ENCODE peak calls at places on chromosomes 2 and 18, in nine cellular contexts. One of them, this sample, is unnamed.

GRCh38 chr2:213129311-213129710 is 22.1 kb downstream of the IKZF2 start:
- DNase-seq in substantia nigra: no peak
- DNase-seq in NCI-H510A: no peak
- DNase-seq in GM10248: no peak
- DNase-seq in HT-29: no peak
- DNase-seq in hypothalamus: no peak
- DNase-seq in HuH-7.5: no peak
- DNase-seq in AG08395: no peak
- DNase-seq in COLO829: no peak
- DNase-seq in this sample: no peak

GRCh38 chr2:9422321-9423099 is 818 bp downstream of the ITGB1BP1 start:
- DNase-seq in hypothalamus: peak
- DNase-seq in HT-29: peak
- DNase-seq in COLO829: peak
- DNase-seq in AG08395: peak
- DNase-seq in substantia nigra: peak
- DNase-seq in NCI-H510A: peak
- DNase-seq in GM10248: peak
- DNase-seq in HuH-7.5: peak
- DNase-seq in this sample: no peak

GRCh38 chr2:240140920-240141319 is 462 bp upstream of the OTOS start:
- DNase-seq in HuH-7.5: no peak
- DNase-seq in hypothalamus: no peak
- DNase-seq in COLO829: no peak
- DNase-seq in substantia nigra: no peak
- DNase-seq in NCI-H510A: no peak
- DNase-seq in HT-29: no peak
- DNase-seq in GM10248: no peak
- DNase-seq in AG08395: no peak
- DNase-seq in this sample: no peak

GRCh38 chr2:113013336-113013661 is 8.0 kb downstream of the IL36A start:
- DNase-seq in HT-29: no peak
- DNase-seq in GM10248: no peak
- DNase-seq in HuH-7.5: no peak
- DNase-seq in NCI-H510A: no peak
- DNase-seq in COLO829: no peak
- DNase-seq in AG08395: no peak
- DNase-seq in hypothalamus: no peak
- DNase-seq in substantia nigra: no peak
- DNase-seq in this sample: no peak

GRCh38 chr18:69996951-69997798 is 49.5 kb upstream of the CD226 start:
- DNase-seq in HT-29: peak
- DNase-seq in AG08395: no peak
- DNase-seq in hypothalamus: no peak
- DNase-seq in COLO829: no peak
- DNase-seq in GM10248: no peak
- DNase-seq in HuH-7.5: no peak
- DNase-seq in NCI-H510A: no peak
- DNase-seq in substantia nigra: no peak
- DNase-seq in this sample: no peak

GRCh38 chr2:240480834-240481623 is 45.6 kb downstream of the GPC1 start:
- DNase-seq in HuH-7.5: no peak
- DNase-seq in HT-29: no peak
- DNase-seq in GM10248: no peak
- DNase-seq in NCI-H510A: no peak
- DNase-seq in hypothalamus: no peak
- DNase-seq in AG08395: no peak
- DNase-seq in substantia nigra: no peak
- DNase-seq in COLO829: no peak
- DNase-seq in this sample: no peak

GRCh38 chr18:55501594-55502345 is 86.2 kb downstream of the TCF4 start:
- DNase-seq in NCI-H510A: no peak
- DNase-seq in substantia nigra: no peak
- DNase-seq in AG08395: no peak
- DNase-seq in COLO829: no peak
- DNase-seq in HT-29: no peak
- DNase-seq in GM10248: no peak
- DNase-seq in hypothalamus: no peak
- DNase-seq in HuH-7.5: no peak
- DNase-seq in this sample: no peak

GRCh38 chr2:181318504-181319280 is 138.5 kb upstream of the ITGA4 start:
- DNase-seq in HuH-7.5: no peak
- DNase-seq in NCI-H510A: no peak
- DNase-seq in hypothalamus: no peak
- DNase-seq in COLO829: no peak
- DNase-seq in GM10248: no peak
- DNase-seq in substantia nigra: no peak
- DNase-seq in AG08395: no peak
- DNase-seq in HT-29: no peak
- DNase-seq in this sample: no peak

GRCh38 chr2:142601794-142602193 is 275.7 kb upstream of the KYNU start:
- DNase-seq in COLO829: no peak
- DNase-seq in HT-29: no peak
- DNase-seq in HuH-7.5: no peak
- DNase-seq in NCI-H510A: no peak
- DNase-seq in substantia nigra: no peak
- DNase-seq in hypothalamus: no peak
- DNase-seq in GM10248: no peak
- DNase-seq in AG08395: no peak
- DNase-seq in this sample: no peak

GRCh38 chr2:234961784-234962183 is 10.0 kb downstream of the SH3BP4 start:
- DNase-seq in substantia nigra: no peak
- DNase-seq in HT-29: no peak
- DNase-seq in NCI-H510A: no peak
- DNase-seq in GM10248: no peak
- DNase-seq in COLO829: no peak
- DNase-seq in HuH-7.5: no peak
- DNase-seq in AG08395: no peak
- DNase-seq in hypothalamus: no peak
- DNase-seq in this sample: no peak

GRCh38 chr2:5803547-5803946 is 111.4 kb downstream of the SOX11 start:
- DNase-seq in NCI-H510A: no peak
- DNase-seq in HuH-7.5: no peak
- DNase-seq in substantia nigra: no peak
- DNase-seq in HT-29: no peak
- DNase-seq in AG08395: no peak
- DNase-seq in hypothalamus: no peak
- DNase-seq in COLO829: no peak
- DNase-seq in GM10248: no peak
- DNase-seq in this sample: no peak

GRCh38 chr18:38534073-38534472 is 968.5 kb upstream of the CELF4 start:
- DNase-seq in HuH-7.5: no peak
- DNase-seq in GM10248: no peak
- DNase-seq in HT-29: no peak
- DNase-seq in NCI-H510A: no peak
- DNase-seq in hypothalamus: no peak
- DNase-seq in substantia nigra: no peak
- DNase-seq in COLO829: no peak
- DNase-seq in AG08395: no peak
- DNase-seq in this sample: no peak

GRCh38 chr2:2466534-2466933 is 135.5 kb upstream of the MYT1L start:
- DNase-seq in hypothalamus: no peak
- DNase-seq in GM10248: no peak
- DNase-seq in COLO829: no peak
- DNase-seq in NCI-H510A: no peak
- DNase-seq in HuH-7.5: no peak
- DNase-seq in substantia nigra: no peak
- DNase-seq in HT-29: no peak
- DNase-seq in AG08395: no peak
- DNase-seq in this sample: no peak

GRCh38 chr18:478679-479078 is 21.8 kb downstream of the COLEC12 start:
- DNase-seq in NCI-H510A: no peak
- DNase-seq in hypothalamus: no peak
- DNase-seq in AG08395: peak
- DNase-seq in HT-29: no peak
- DNase-seq in HuH-7.5: no peak
- DNase-seq in GM10248: no peak
- DNase-seq in COLO829: peak
- DNase-seq in substantia nigra: no peak
- DNase-seq in this sample: no peak

GRCh38 chr2:66813976-66814375 is 379.1 kb downstream of the MEIS1 start:
- DNase-seq in AG08395: no peak
- DNase-seq in NCI-H510A: no peak
- DNase-seq in hypothalamus: no peak
- DNase-seq in GM10248: no peak
- DNase-seq in substantia nigra: no peak
- DNase-seq in HuH-7.5: no peak
- DNase-seq in HT-29: no peak
- DNase-seq in COLO829: no peak
- DNase-seq in this sample: no peak

GRCh38 chr2:236535024-236535423 is 34.6 kb upstream of the ACKR3 start:
- DNase-seq in hypothalamus: no peak
- DNase-seq in NCI-H510A: no peak
- DNase-seq in GM10248: no peak
- DNase-seq in AG08395: no peak
- DNase-seq in HT-29: no peak
- DNase-seq in substantia nigra: no peak
- DNase-seq in HuH-7.5: no peak
- DNase-seq in COLO829: no peak
- DNase-seq in this sample: no peak

GRCh38 chr2:170369894-170370293 is 191.9 kb downstream of the MYO3B start:
- DNase-seq in NCI-H510A: peak
- DNase-seq in AG08395: peak
- DNase-seq in HuH-7.5: no peak
- DNase-seq in substantia nigra: no peak
- DNase-seq in hypothalamus: no peak
- DNase-seq in GM10248: no peak
- DNase-seq in HT-29: peak
- DNase-seq in COLO829: no peak
- DNase-seq in this sample: no peak

GRCh38 chr18:35282353-35282752 is 7.7 kb downstream of the ZSCAN30 start:
- DNase-seq in COLO829: no peak
- DNase-seq in HT-29: no peak
- DNase-seq in NCI-H510A: no peak
- DNase-seq in hypothalamus: no peak
- DNase-seq in HuH-7.5: no peak
- DNase-seq in AG08395: peak
- DNase-seq in substantia nigra: no peak
- DNase-seq in GM10248: no peak
- DNase-seq in this sample: peak

GRCh38 chr2:120647487-120647886 is 88.2 kb upstream of the GLI2 start:
- DNase-seq in substantia nigra: no peak
- DNase-seq in AG08395: peak
- DNase-seq in hypothalamus: no peak
- DNase-seq in HuH-7.5: no peak
- DNase-seq in NCI-H510A: no peak
- DNase-seq in HT-29: no peak
- DNase-seq in COLO829: no peak
- DNase-seq in GM10248: no peak
- DNase-seq in this sample: peak

GRCh38 chr2:1728821-1729220 is 15.5 kb downstream of the PXDN start:
- DNase-seq in NCI-H510A: peak
- DNase-seq in COLO829: no peak
- DNase-seq in HuH-7.5: no peak
- DNase-seq in GM10248: no peak
- DNase-seq in HT-29: no peak
- DNase-seq in hypothalamus: peak
- DNase-seq in substantia nigra: no peak
- DNase-seq in AG08395: no peak
- DNase-seq in this sample: no peak

GRCh38 chr2:111930875-111931274 is 32.5 kb downstream of the MERTK start:
- DNase-seq in AG08395: peak
- DNase-seq in HT-29: no peak
- DNase-seq in GM10248: no peak
- DNase-seq in COLO829: no peak
- DNase-seq in hypothalamus: no peak
- DNase-seq in NCI-H510A: no peak
- DNase-seq in HuH-7.5: no peak
- DNase-seq in substantia nigra: no peak
- DNase-seq in this sample: no peak

GRCh38 chr2:120885311-120885710 is 149.6 kb downstream of the GLI2 start:
- DNase-seq in substantia nigra: no peak
- DNase-seq in COLO829: no peak
- DNase-seq in GM10248: no peak
- DNase-seq in AG08395: no peak
- DNase-seq in NCI-H510A: peak
- DNase-seq in hypothalamus: no peak
- DNase-seq in HT-29: no peak
- DNase-seq in HuH-7.5: no peak
- DNase-seq in this sample: no peak

GRCh38 chr2:145845207-145845894 is 1325.4 kb upstream of the ZEB2 start:
- DNase-seq in HuH-7.5: no peak
- DNase-seq in hypothalamus: no peak
- DNase-seq in COLO829: no peak
- DNase-seq in substantia nigra: no peak
- DNase-seq in HT-29: no peak
- DNase-seq in GM10248: no peak
- DNase-seq in AG08395: no peak
- DNase-seq in NCI-H510A: peak
- DNase-seq in this sample: no peak

GRCh38 chr2:11494310-11494709 is 28.3 kb upstream of the E2F6 start:
- DNase-seq in HT-29: no peak
- DNase-seq in COLO829: no peak
- DNase-seq in GM10248: no peak
- DNase-seq in NCI-H510A: no peak
- DNase-seq in substantia nigra: no peak
- DNase-seq in AG08395: no peak
- DNase-seq in hypothalamus: no peak
- DNase-seq in HuH-7.5: no peak
- DNase-seq in this sample: no peak

GRCh38 chr18:23703057-23703986 is 14.1 kb downstream of the LAMA3 start:
- DNase-seq in HuH-7.5: no peak
- DNase-seq in hypothalamus: no peak
- DNase-seq in GM10248: peak
- DNase-seq in AG08395: peak
- DNase-seq in NCI-H510A: peak
- DNase-seq in COLO829: peak
- DNase-seq in HT-29: peak
- DNase-seq in substantia nigra: no peak
- DNase-seq in this sample: no peak

GRCh38 chr18:44651453-44651852 is 29.2 kb upstream of the SETBP1 start:
- DNase-seq in COLO829: peak
- DNase-seq in NCI-H510A: no peak
- DNase-seq in substantia nigra: no peak
- DNase-seq in hypothalamus: no peak
- DNase-seq in GM10248: no peak
- DNase-seq in AG08395: peak
- DNase-seq in HuH-7.5: peak
- DNase-seq in HT-29: no peak
- DNase-seq in this sample: peak

GRCh38 chr2:54457326-54458023 is 1.3 kb downstream of the SPTBN1 start:
- DNase-seq in HuH-7.5: peak
- DNase-seq in NCI-H510A: peak
- DNase-seq in substantia nigra: peak
- DNase-seq in GM10248: no peak
- DNase-seq in hypothalamus: peak
- DNase-seq in HT-29: peak
- DNase-seq in AG08395: no peak
- DNase-seq in COLO829: no peak
- DNase-seq in this sample: no peak

GRCh38 chr18:51498085-51498855 is 300.8 kb upstream of the MEX3C start:
- DNase-seq in COLO829: no peak
- DNase-seq in substantia nigra: no peak
- DNase-seq in AG08395: no peak
- DNase-seq in GM10248: no peak
- DNase-seq in hypothalamus: no peak
- DNase-seq in HT-29: no peak
- DNase-seq in NCI-H510A: no peak
- DNase-seq in HuH-7.5: no peak
- DNase-seq in this sample: no peak

GRCh38 chr2:179925713-179926112 is 64.3 kb upstream of the ZNF385B start:
- DNase-seq in AG08395: no peak
- DNase-seq in substantia nigra: no peak
- DNase-seq in hypothalamus: no peak
- DNase-seq in COLO829: no peak
- DNase-seq in HT-29: no peak
- DNase-seq in GM10248: no peak
- DNase-seq in HuH-7.5: no peak
- DNase-seq in NCI-H510A: no peak
- DNase-seq in this sample: no peak

GRCh38 chr2:27177441-27178351 is 28.9 kb downstream of the TCF23 start:
- DNase-seq in GM10248: no peak
- DNase-seq in hypothalamus: no peak
- DNase-seq in HT-29: no peak
- DNase-seq in substantia nigra: no peak
- DNase-seq in AG08395: no peak
- DNase-seq in NCI-H510A: no peak
- DNase-seq in HuH-7.5: no peak
- DNase-seq in COLO829: no peak
- DNase-seq in this sample: no peak

GRCh38 chr2:26184555-26185303 is 11.8 kb downstream of the GAREM2 start:
- DNase-seq in COLO829: peak
- DNase-seq in GM10248: peak
- DNase-seq in substantia nigra: no peak
- DNase-seq in HuH-7.5: peak
- DNase-seq in NCI-H510A: no peak
- DNase-seq in hypothalamus: peak
- DNase-seq in AG08395: peak
- DNase-seq in HT-29: peak
- DNase-seq in this sample: no peak

This sample was measured in BJ.